ENCODE peak calls at places on chromosomes 13 and 19, in seven cellular contexts. I is uterus, D is heart right ventricle, V is BE2C, X is mesothelial cell of epicardium, P is fibroblast of mammary gland, B is left ventricle myocardium inferior. K is an unnamed sample.

GRCh38 chr19:31220540-31220939 is 128.7 kb downstream of the TSHZ3 start:
- DNase-seq in I (no peak), D (no peak), V (peak; percentile 24), X (no peak), P (peak; percentile 33), B (no peak), K (no peak)

GRCh38 chr19:16384688-16385087 is 60.1 kb downstream of the KLF2 start:
- DNase-seq in I (no peak), D (no peak), V (no peak), X (no peak), P (no peak), B (peak; percentile 43), K (no peak)

GRCh38 chr19:35352177-35352447 is 4.4 kb downstream of the FFAR1 start:
- DNase-seq in I (no peak), D (no peak), V (no peak), X (no peak), P (no peak), B (no peak), K (no peak)

GRCh38 chr19:5447700-5448311 is 7.4 kb upstream of the ZNRF4 start:
- DNase-seq in I (no peak), D (no peak), V (no peak), X (no peak), P (no peak), B (no peak), K (no peak)

GRCh38 chr19:40503300-40503699 is 36.5 kb downstream of the SPTBN4 start:
- DNase-seq in I (no peak), D (no peak), V (peak; percentile 78), X (no peak), P (no peak), B (no peak), K (no peak)

GRCh38 chr13:39095500-39095899 is 57.2 kb downstream of the NHLRC3 start:
- DNase-seq in I (no peak), D (no peak), V (no peak), X (no peak), P (no peak), B (no peak), K (no peak)

GRCh38 chr13:38628554-38628953 is 58.3 kb upstream of the FREM2 start:
- DNase-seq in I (no peak), D (no peak), V (no peak), X (no peak), P (no peak), B (no peak), K (no peak)

GRCh38 chr13:37277435-37278144 is 172.1 kb upstream of the CSNK1A1L start:
- DNase-seq in I (no peak), D (no peak), V (no peak), X (no peak), P (peak; percentile 62), B (no peak), K (no peak)

GRCh38 chr19:10043286-10043927 is 30.1 kb downstream of the RDH8 start:
- DNase-seq in I (no peak), D (no peak), V (no peak), X (no peak), P (peak; percentile 49), B (no peak), K (no peak)

GRCh38 chr19:50556236-50557008 is 11.8 kb downstream of the LRRC4B start:
- DNase-seq in I (peak; percentile 62), D (peak; percentile 76), V (peak; percentile 93), X (peak; percentile 82), P (peak; percentile 51), B (peak; percentile 77), K (peak; percentile 98)

GRCh38 chr13:83221813-83222241 is 660.4 kb downstream of the SLITRK1 start:
- DNase-seq in I (no peak), D (no peak), V (no peak), X (no peak), P (peak; percentile 94), B (no peak), K (no peak)

GRCh38 chr19:2820112-2820702 is 539 bp downstream of the ZNF554 start:
- DNase-seq in I (peak; percentile 26), D (no peak), V (no peak), X (no peak), P (no peak), B (no peak), K (no peak)

GRCh38 chr13:48400090-48400694 is 12.7 kb downstream of the LPAR6 start:
- DNase-seq in I (no peak), D (no peak), V (no peak), X (no peak), P (peak; percentile 20), B (no peak), K (no peak)

GRCh38 chr13:94795292-94795691 is 82.9 kb upstream of the SOX21 start:
- DNase-seq in I (no peak), D (no peak), V (no peak), X (no peak), P (no peak), B (no peak), K (no peak)

GRCh38 chr19:40366697-40367561 is 18.4 kb downstream of the PLD3 start:
- DNase-seq in I (no peak), D (no peak), V (peak; percentile 80), X (no peak), P (no peak), B (no peak), K (peak; percentile 57)

GRCh38 chr13:102310691-102311432 is 91.0 kb downstream of the FGF14 start:
- DNase-seq in I (peak; percentile 39), D (no peak), V (no peak), X (no peak), P (peak; percentile 74), B (peak; percentile 54), K (no peak)

DNA sequence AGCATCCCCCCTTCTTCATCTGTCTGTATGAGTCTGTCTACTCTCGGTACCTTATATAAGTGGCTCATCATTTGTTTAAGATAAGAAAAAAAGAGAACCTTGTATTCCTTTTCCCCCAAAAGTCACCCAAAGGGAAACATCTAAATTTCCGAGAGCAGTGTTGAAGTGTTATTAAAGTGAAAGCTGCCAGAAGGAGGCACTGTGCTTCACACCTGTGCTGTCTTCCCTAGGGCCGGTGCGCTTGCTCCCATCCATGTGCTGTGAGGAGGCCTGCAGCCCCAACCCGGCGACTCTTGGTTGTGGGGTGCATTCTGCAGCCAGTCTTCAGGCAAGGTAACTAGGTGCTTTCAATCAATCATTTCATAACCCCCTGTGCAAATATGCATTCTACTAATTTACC is 97.5 kb downstream of the TNFRSF19 start:
- DNase-seq in I (no peak), D (no peak), V (no peak), X (no peak), P (no peak), B (no peak), K (no peak)
- TF ChIP-seq CTCF in I (no peak), D (no peak), V (peak; percentile 18), X (no peak), P (no peak), B (no peak), K (no peak)

DNA sequence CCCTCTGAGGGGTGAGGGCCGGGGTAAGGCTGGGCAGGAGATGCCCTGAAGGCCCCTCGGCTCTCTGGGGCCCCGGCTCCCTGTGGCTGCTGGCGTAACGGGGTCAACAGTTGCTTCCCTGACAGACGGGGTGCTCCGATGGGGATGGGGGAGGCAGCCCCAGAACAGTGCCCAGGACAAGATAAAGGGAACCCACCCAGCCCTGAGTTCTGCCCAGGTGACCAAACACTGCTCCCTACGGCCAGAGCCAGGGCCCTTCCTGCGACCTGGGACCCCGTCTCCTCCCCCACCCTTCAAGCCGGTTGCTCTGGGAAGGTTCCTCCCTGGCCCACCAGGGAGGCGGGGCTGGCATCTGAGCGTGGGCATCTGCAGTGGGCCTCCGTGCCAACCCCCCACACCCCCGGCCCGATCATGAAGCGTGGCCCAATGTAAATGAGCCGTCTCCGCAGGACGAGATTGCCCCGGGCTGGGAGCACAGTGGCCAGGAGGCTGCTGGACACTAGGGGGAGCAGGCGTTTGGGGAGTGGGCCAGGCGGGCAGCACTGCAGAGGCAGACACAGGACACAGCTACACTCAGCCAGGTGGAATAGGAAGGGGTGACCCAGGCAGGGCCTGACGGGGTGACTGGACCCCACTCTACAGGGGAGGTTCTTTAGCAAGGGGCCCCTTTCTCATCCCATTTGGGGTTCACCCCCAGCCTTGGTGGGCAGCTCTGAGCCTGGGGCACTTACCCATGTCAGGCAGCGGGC is 1.1 kb upstream of the NKPD1 start:
- DNase-seq in I (no peak), D (peak; percentile 22), V (peak; percentile 74), X (no peak), P (peak; percentile 28), B (no peak), K (peak; percentile 78)
- TF ChIP-seq CTCF in I (peak; percentile 6), D (no peak), V (peak; percentile 71), X (peak; percentile 47), P (peak; percentile 55), B (peak; percentile 53), K (peak; percentile 72)

DNA sequence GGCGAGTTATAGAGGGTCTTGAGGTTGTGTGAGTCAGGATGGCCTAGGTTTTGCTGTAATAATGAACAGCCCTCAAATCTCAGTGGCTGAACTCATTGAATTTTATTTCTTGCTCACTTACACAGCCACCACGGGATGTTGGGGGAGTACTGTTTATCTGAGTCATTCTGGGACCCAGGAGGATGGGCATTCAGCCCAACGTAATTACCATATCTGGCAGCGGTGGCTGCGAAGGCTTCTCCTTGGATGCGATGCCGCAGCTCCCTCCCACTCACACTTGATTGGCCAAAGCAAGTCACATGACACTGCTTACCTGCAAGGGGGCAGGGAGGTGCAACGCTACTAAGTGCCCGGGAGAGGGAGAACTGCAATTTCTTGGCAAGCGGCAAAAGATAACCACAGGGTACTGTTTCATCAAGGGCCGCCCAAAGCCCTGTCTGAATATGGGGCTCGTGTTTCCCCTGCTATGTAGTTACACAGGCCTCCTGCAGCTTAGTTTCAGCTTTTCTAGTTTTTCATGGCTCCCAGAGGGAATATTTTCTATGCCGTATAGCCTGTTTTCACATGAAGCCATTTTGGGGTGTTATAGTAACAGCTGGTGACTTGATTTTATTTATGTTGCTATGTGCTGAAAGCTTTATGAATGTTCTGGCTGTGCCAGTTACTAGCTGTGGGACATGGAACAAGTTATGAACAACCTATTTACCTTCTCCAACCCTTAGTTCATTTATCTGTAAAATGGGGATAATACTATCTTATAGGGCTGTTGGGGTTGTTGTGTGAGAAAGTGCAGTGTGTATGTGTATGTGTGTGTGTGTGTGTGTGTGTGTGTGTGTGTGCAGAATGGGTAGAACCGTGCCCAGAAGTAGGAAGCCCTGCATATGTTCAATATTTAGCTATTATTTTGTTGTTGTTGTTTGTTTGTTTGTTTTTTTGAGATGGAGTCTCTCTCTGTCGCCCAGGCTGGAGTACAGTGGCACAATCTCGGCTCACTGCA is 20.1 kb downstream of the ZSWIM9 start:
- DNase-seq in I (no peak), D (no peak), V (peak; percentile 85), X (peak; percentile 38), P (peak; percentile 82), B (no peak), K (peak; percentile 57)
- TF ChIP-seq CTCF in I (no peak), D (no peak), V (peak; percentile 55), X (peak; percentile 47), P (no peak), B (no peak), K (peak; percentile 37)

GRCh38 chr13:40993119-40993518 is 26.0 kb downstream of the ELF1 start:
- DNase-seq in I (no peak), D (no peak), V (no peak), X (no peak), P (no peak), B (no peak), K (no peak)

GRCh38 chr13:40993987-40994386 is 25.1 kb downstream of the ELF1 start:
- DNase-seq in I (no peak), D (no peak), V (no peak), X (no peak), P (no peak), B (no peak), K (no peak)

GRCh38 chr13:40995997-40996396 is 23.1 kb downstream of the ELF1 start:
- DNase-seq in I (no peak), D (no peak), V (no peak), X (no peak), P (no peak), B (no peak), K (no peak)

GRCh38 chr13:40994581-40995230 is 24.4 kb downstream of the ELF1 start:
- DNase-seq in I (no peak), D (no peak), V (no peak), X (no peak), P (no peak), B (no peak), K (no peak)

GRCh38 chr13:40992678-40993077 is 26.4 kb downstream of the ELF1 start:
- DNase-seq in I (no peak), D (no peak), V (no peak), X (no peak), P (no peak), B (no peak), K (no peak)
- TF ChIP-seq CTCF in I (no peak), D (no peak), V (peak; percentile 27), X (no peak), P (no peak), B (no peak), K (no peak)

K was measured in nephron progenitor cell.